ENCODE peak calls at places on chromosomes 1 and 21, in five cellular contexts. U, G, X, L and R are unnamed samples.
A peak's percentile ranks its signal among the peaks of the same experiment; 100 is the strongest.

GRCh38 chr1:15949453-15950245 is 26.3 kb downstream of the ZBTB17 start:
- DNase-seq in L (peak; percentile 78), X (peak; percentile 62), U (no peak), G (peak; percentile 92), R (peak; percentile 98)

GRCh38 chr21:25350056-25350455 is 257.2 kb downstream of the MRPL39 start:
- DNase-seq in X (no peak), L (no peak), U (no peak), G (peak; percentile 20), R (peak; percentile 77)

GRCh38 chr1:182993746-182994145 is 29.5 kb upstream of the LAMC1 start:
- DNase-seq in X (no peak), G (no peak), U (no peak), L (no peak), R (no peak)

GRCh38 chr1:76038306-76039004 is 36.1 kb upstream of the ST6GALNAC3 start:
- DNase-seq in L (no peak), G (no peak), U (no peak), X (no peak), R (no peak)

GRCh38 chr1:46532498-46533178 is 18.8 kb downstream of the KNCN start:
- DNase-seq in X (peak; percentile 46), G (peak; percentile 76), U (peak; percentile 15), L (peak; percentile 89), R (peak; percentile 80)

GRCh38 chr1:108527837-108528236 is 32.1 kb upstream of the EEIG2 start:
- DNase-seq in X (no peak), G (no peak), U (no peak), L (no peak), R (no peak)

GRCh38 chr1:16618719-16619118 is 5.4 kb upstream of the NBPF1 start:
- DNase-seq in L (peak; percentile 63), U (no peak), X (peak; percentile 26), G (no peak), R (no peak)

GRCh38 chr1:230206976-230207375 is 139.9 kb downstream of the GALNT2 start:
- DNase-seq in G (no peak), U (no peak), X (no peak), L (no peak), R (no peak)

GRCh38 chr1:62962794-62963776 is 179.2 kb downstream of the ATG4C start:
- DNase-seq in X (no peak), G (peak; percentile 71), U (peak; percentile 51), L (peak; percentile 10), R (peak; percentile 52)

GRCh38 chr21:43364851-43365424 is 62.0 kb downstream of the SIK1 start:
- DNase-seq in U (no peak), L (no peak), G (no peak), X (no peak), R (no peak)

GRCh38 chr1:38308780-38309179 is 262.2 kb upstream of the POU3F1 start:
- DNase-seq in U (no peak), G (no peak), L (no peak), X (no peak), R (no peak)

GRCh38 chr1:218345673-218346390 is 696 bp downstream of the TGFB2 start:
- DNase-seq in X (peak; percentile 50), L (peak; percentile 69), U (peak; percentile 77), G (peak; percentile 58), R (peak; percentile 44)

GRCh38 chr1:222653178-222653827 is 35.4 kb downstream of the MIA3 start:
- DNase-seq in L (no peak), X (no peak), G (no peak), U (peak; percentile 32), R (peak; percentile 56)

GRCh38 chr1:155105604-155106011 is 22.1 kb upstream of the EFNA1 start:
- DNase-seq in L (no peak), G (no peak), X (no peak), U (no peak), R (no peak)

GRCh38 chr1:18727956-18728355 is 97.3 kb downstream of the PAX7 start:
- DNase-seq in L (peak; percentile 22), X (no peak), U (no peak), G (no peak), R (no peak)
- TF ChIP-seq CTCF in L (no peak), X (no peak), U (no peak), G (no peak), R (no peak)

DNA sequence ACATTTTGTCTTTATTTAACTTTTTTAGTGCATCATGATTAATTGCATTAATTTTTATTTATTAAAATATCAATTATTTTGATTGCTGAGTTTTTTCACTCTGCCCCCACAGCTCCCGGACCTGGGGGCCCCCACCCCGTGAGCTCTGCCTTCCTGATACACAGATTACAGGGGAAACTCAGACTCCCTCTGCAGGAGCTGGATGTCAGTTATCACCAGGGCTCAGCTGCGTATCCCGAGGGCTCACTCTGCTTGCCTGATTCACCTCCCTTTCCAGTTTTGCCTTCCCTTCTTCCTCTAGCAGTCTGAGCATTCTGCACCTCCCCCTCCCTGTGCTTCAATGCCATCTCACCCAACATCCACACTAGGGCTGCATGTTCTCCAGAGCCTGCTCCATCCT is 98.2 kb downstream of the ATP1A1 start:
- DNase-seq in U (no peak), X (no peak), L (no peak), G (no peak), R (no peak)
- TF ChIP-seq CTCF in U (no peak), X (no peak), L (no peak), G (no peak), R (no peak)

GRCh38 chr1:20469406-20470076 is 16.5 kb downstream of the CAMK2N1 start:
- DNase-seq in X (no peak), L (no peak), G (no peak), U (no peak), R (no peak)
- TF ChIP-seq CTCF in X (no peak), L (no peak), G (no peak), U (no peak), R (no peak)

GRCh38 chr1:11289064-11289463 is 16.1 kb downstream of the UBIAD1 start:
- DNase-seq in L (no peak), U (no peak), G (no peak), X (no peak), R (no peak)

GRCh38 chr1:11283148-11283547 is 10.2 kb downstream of the UBIAD1 start:
- DNase-seq in L (no peak), U (no peak), G (no peak), X (no peak), R (no peak)

GRCh38 chr1:11286735-11287410 is 13.9 kb downstream of the UBIAD1 start:
- DNase-seq in G (no peak), X (no peak), L (no peak), U (no peak), R (no peak)

GRCh38 chr1:11284784-11285183 is 11.8 kb downstream of the UBIAD1 start:
- DNase-seq in L (no peak), U (no peak), X (no peak), G (no peak), R (no peak)

GRCh38 chr1:11285883-11286734 is 13.1 kb downstream of the UBIAD1 start:
- DNase-seq in X (no peak), G (no peak), L (no peak), U (no peak), R (no peak)
- TF ChIP-seq CTCF in X (no peak), G (peak; percentile 17), L (no peak), U (peak; percentile 16), R (no peak)

GRCh38 chr1:56510642-56511021 is 68.7 kb downstream of the PLPP3 start:
- DNase-seq in L (no peak), U (no peak), X (no peak), G (no peak), R (no peak)

GRCh38 chr1:56515898-56516538 is 63.3 kb downstream of the PLPP3 start:
- DNase-seq in X (no peak), G (no peak), U (no peak), L (no peak), R (no peak)

GRCh38 chr1:56509713-56510641 is 69.4 kb downstream of the PLPP3 start:
- DNase-seq in X (no peak), G (no peak), U (no peak), L (no peak), R (no peak)

GRCh38 chr1:56511323-56511722 is 68.0 kb downstream of the PLPP3 start:
- DNase-seq in U (no peak), L (no peak), G (no peak), X (no peak), R (no peak)

GRCh38 chr1:56513095-56513494 is 66.3 kb downstream of the PLPP3 start:
- DNase-seq in L (no peak), G (no peak), U (no peak), X (no peak), R (no peak)
- TF ChIP-seq CTCF in L (no peak), G (no peak), U (no peak), X (no peak), R (no peak)

DNA sequence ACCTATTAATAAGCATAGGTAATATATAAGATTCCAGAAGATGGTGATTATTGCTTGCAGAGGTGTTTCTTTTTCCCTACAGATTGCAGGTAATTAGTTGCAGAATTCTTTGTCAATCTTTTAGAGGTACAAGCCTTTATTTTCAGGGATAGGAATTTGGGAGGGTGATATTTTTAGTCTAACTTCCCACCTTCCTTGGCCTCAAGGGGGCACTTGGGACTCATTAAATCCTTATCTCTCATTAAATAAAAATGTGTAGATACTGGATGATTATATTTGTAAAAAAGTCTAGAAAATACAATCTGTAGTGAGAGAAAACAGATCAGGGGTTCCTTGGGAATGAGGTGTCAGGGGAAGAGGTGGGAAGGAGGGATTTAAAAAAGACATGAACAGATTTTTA is 179.2 kb downstream of the PATJ start:
- DNase-seq in X (no peak), G (no peak), U (no peak), L (no peak), R (no peak)
- TF ChIP-seq CTCF in X (no peak), G (no peak), U (no peak), L (no peak), R (peak; percentile 21)